ENCODE peak calls at places on chromosomes 7 and 10, in six cellular contexts. Q is neural progenitor cell, M is cardiac fibroblast, A is bronchial epithelial cell, Y is omental fat pad, J is AG04450. I is an unnamed sample.

GRCh38 chr10:129404091-129404490 is 63.0 kb upstream of the MGMT start:
- DNase-seq in Q (no peak), M (no peak), A (no peak), Y (no peak), J (no peak), I (no peak)

GRCh38 chr10:33116293-33116697 is 158.3 kb upstream of the ITGB1 start:
- DNase-seq in Q (peak), M (peak), A (no peak), Y (no peak), J (no peak), I (no peak)

GRCh38 chr10:20596065-20596760 is 300.9 kb downstream of the NEBL start:
- DNase-seq in Q (no peak), M (peak), A (peak), Y (no peak), J (no peak), I (no peak)

GRCh38 chr7:43764039-43764789 is 5.7 kb downstream of the BLVRA start:
- DNase-seq in Q (no peak), M (peak), A (peak), Y (peak), J (no peak), I (no peak)

GRCh38 chr10:44989621-44990301 is 11.0 kb upstream of the ZNF22 start:
- DNase-seq in Q (no peak), M (no peak), A (no peak), Y (no peak), J (no peak), I (no peak)

GRCh38 chr7:6615853-6616555 is 594 bp downstream of the ZNF853 start:
- DNase-seq in Q (peak), M (no peak), A (no peak), Y (no peak), J (no peak), I (no peak)

GRCh38 chr10:127320176-127320575 is 123.8 kb upstream of the INSYN2A start:
- DNase-seq in Q (no peak), M (no peak), A (no peak), Y (no peak), J (no peak), I (no peak)

GRCh38 chr7:44050121-44050914 is 5.8 kb downstream of the DBNL start:
- DNase-seq in Q (no peak), M (no peak), A (no peak), Y (no peak), J (no peak), I (no peak)

GRCh38 chr7:51230723-51231122 is 85.9 kb downstream of the COBL start:
- DNase-seq in Q (no peak), M (no peak), A (no peak), Y (no peak), J (no peak), I (no peak)

GRCh38 chr10:101614957-101615759 is 27.0 kb downstream of the DPCD start:
- DNase-seq in Q (peak), M (no peak), A (no peak), Y (no peak), J (no peak), I (no peak)

GRCh38 chr10:123331438-123331837 is 177.2 kb downstream of the BUB3 start:
- DNase-seq in Q (no peak), M (peak), A (peak), Y (no peak), J (no peak), I (no peak)

GRCh38 chr10:6310977-6311376 is 108.2 kb downstream of the PFKFB3 start:
- DNase-seq in Q (no peak), M (no peak), A (no peak), Y (no peak), J (no peak), I (no peak)

GRCh38 chr7:22860784-22861482 is 38.3 kb upstream of the TOMM7 start:
- DNase-seq in Q (peak), M (peak), A (no peak), Y (no peak), J (no peak), I (no peak)

GRCh38 chr10:132096223-132096622 is 30.5 kb downstream of the JAKMIP3 start:
- DNase-seq in Q (no peak), M (peak), A (peak), Y (no peak), J (no peak), I (no peak)

GRCh38 chr10:6721964-6722615 is 142.0 kb upstream of the PRKCQ start:
- DNase-seq in Q (no peak), M (peak), A (peak), Y (no peak), J (peak), I (no peak)

GRCh38 chr10:10903620-10904019 is 114.1 kb upstream of the CELF2 start:
- DNase-seq in Q (no peak), M (no peak), A (no peak), Y (no peak), J (no peak), I (no peak)

GRCh38 chr10:3484306-3485187 is 300.5 kb downstream of the KLF6 start:
- DNase-seq in Q (no peak), M (peak), A (no peak), Y (no peak), J (no peak), I (no peak)

GRCh38 chr10:63083904-63084689 is 49.0 kb upstream of the NRBF2 start:
- DNase-seq in Q (peak), M (peak), A (peak), Y (no peak), J (peak), I (no peak)

GRCh38 chr10:113273151-113273876 is 279.5 kb upstream of the HABP2 start:
- DNase-seq in Q (peak), M (no peak), A (no peak), Y (no peak), J (no peak), I (no peak)

GRCh38 chr10:110651044-110651958 is 7.2 kb downstream of the RBM20 start:
- DNase-seq in Q (no peak), M (peak), A (no peak), Y (no peak), J (peak), I (no peak)

GRCh38 chr7:143331179-143331825 is 15.4 kb downstream of the CLCN1 start:
- DNase-seq in Q (no peak), M (peak), A (peak), Y (no peak), J (peak), I (no peak)

GRCh38 chr7:85237721-85238120 is 50.9 kb upstream of the SEMA3D start:
- DNase-seq in Q (no peak), M (no peak), A (no peak), Y (no peak), J (peak), I (no peak)

GRCh38 chr7:106504620-106505019 is 156.3 kb downstream of the CCDC71L start:
- DNase-seq in Q (no peak), M (peak), A (no peak), Y (no peak), J (no peak), I (no peak)

GRCh38 chr10:98408799-98409198 is 6.2 kb downstream of the PYROXD2 start:
- DNase-seq in Q (no peak), M (no peak), A (no peak), Y (no peak), J (no peak), I (no peak)

GRCh38 chr7:8129323-8129659 is 132.7 kb downstream of the ICA1 start:
- DNase-seq in Q (no peak), M (no peak), A (no peak), Y (no peak), J (no peak), I (no peak)

GRCh38 chr10:128268015-128268722 is 141.9 kb upstream of the MKI67 start:
- DNase-seq in Q (peak), M (peak), A (no peak), Y (no peak), J (no peak), I (peak)

GRCh38 chr10:72803119-72803505 is 90.4 kb upstream of the OIT3 start:
- DNase-seq in Q (no peak), M (no peak), A (no peak), Y (no peak), J (no peak), I (no peak)

GRCh38 chr10:12640026-12640425 is 290.7 kb downstream of the CAMK1D start:
- DNase-seq in Q (no peak), M (no peak), A (no peak), Y (no peak), J (no peak), I (no peak)

GRCh38 chr7:127359011-127359410 is 33.5 kb downstream of the ZNF800 start:
- DNase-seq in Q (no peak), M (no peak), A (no peak), Y (no peak), J (no peak), I (no peak)

GRCh38 chr7:14507617-14508016 is 394.9 kb downstream of the DGKB start:
- DNase-seq in Q (no peak), M (peak), A (peak), Y (no peak), J (no peak), I (no peak)

GRCh38 chr10:114012650-114013049 is 31.0 kb upstream of the ADRB1 start:
- DNase-seq in Q (no peak), M (no peak), A (no peak), Y (no peak), J (no peak), I (no peak)

GRCh38 chr10:1268856-1269255 is 212.7 kb downstream of the WDR37 start:
- DNase-seq in Q (no peak), M (no peak), A (no peak), Y (no peak), J (no peak), I (no peak)

GRCh38 chr10:36671607-36672006 is 453.8 kb upstream of the ANKRD30A start:
- DNase-seq in Q (no peak), M (peak), A (peak), Y (no peak), J (no peak), I (no peak)

GRCh38 chr7:86733783-86734182 is 90.1 kb downstream of the GRM3 start:
- DNase-seq in Q (peak), M (peak), A (peak), Y (no peak), J (no peak), I (no peak)

GRCh38 chr7:23474829-23475578 is 4.7 kb upstream of the IGF2BP3 start:
- DNase-seq in Q (no peak), M (peak), A (no peak), Y (no peak), J (no peak), I (no peak)

GRCh38 chr10:79445708-79446450 is 455 bp upstream of the ZCCHC24 start:
- DNase-seq in Q (peak), M (peak), A (peak), Y (peak), J (peak), I (peak)

GRCh38 chr10:71838264-71839211 is 12.5 kb downstream of the PSAP start:
- DNase-seq in Q (no peak), M (peak), A (peak), Y (no peak), J (no peak), I (no peak)

GRCh38 chr7:127393370-127394058 is 1.0 kb upstream of the ZNF800 start:
- DNase-seq in Q (peak), M (no peak), A (no peak), Y (no peak), J (no peak), I (peak)

GRCh38 chr10:61271127-61271780 is 181.9 kb downstream of the TMEM26 start:
- DNase-seq in Q (no peak), M (peak), A (peak), Y (no peak), J (peak), I (no peak)
- TF ChIP-seq CTCF in Q (peak), M (peak), A (peak), Y (no peak), J (peak), I (no peak)

DNA sequence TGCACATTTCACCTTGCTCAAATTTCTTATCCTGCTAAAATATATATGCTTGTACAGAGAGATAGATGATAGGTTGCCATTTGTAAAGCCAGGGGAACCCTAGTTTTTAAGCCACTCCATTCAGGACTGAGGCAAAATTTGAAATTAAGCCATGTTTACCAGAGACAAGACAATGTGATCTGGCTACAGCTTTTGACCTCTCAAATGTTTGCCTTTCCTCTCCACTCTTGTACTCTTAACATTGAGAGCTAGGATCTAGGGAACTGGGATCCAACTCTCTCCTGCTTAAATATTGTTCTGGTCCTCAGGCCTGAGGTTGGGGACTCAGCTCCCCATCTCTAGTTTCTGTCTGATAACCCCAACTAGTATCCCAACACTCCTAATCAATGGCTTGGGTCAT is 15.9 kb downstream of the HYAL4 start:
- DNase-seq in Q (no peak), M (no peak), A (no peak), Y (no peak), J (no peak), I (no peak)
- TF ChIP-seq CTCF in Q (no peak), M (no peak), A (no peak), Y (no peak), J (no peak), I (no peak)

GRCh38 chr10:100158044-100158805 is 27.6 kb downstream of the ERLIN1 start:
- DNase-seq in Q (no peak), M (no peak), A (peak), Y (no peak), J (no peak), I (no peak)
- TF ChIP-seq CTCF in Q (no peak), M (no peak), A (no peak), Y (no peak), J (no peak), I (no peak)

GRCh38 chr7:12524794-12525386 is 45.6 kb upstream of the SCIN start:
- DNase-seq in Q (peak), M (peak), A (peak), Y (no peak), J (peak), I (no peak)
- TF ChIP-seq CTCF in Q (peak), M (peak), A (peak), Y (no peak), J (peak), I (peak)

DNA sequence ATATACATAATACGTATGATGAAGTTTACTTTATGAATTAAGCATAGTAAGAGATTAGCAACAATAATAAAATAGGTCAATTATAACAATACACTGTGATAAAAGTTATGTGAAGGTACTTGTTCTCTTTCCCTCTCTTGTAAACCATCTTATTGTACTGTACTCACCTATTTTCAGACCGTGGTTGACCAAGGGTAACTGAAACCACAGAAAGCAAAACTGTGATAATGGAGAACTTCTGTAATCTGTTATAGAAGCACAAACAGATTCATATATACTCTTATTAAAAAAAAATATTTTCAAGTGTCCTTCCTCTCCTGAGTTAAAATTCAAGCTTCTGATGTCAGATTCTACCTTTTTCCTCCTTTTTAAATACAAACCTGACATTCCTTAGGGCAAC is 1247.8 kb upstream of the SORCS1 start:
- DNase-seq in Q (no peak), M (no peak), A (no peak), Y (no peak), J (no peak), I (no peak)
- TF ChIP-seq CTCF in Q (no peak), M (no peak), A (no peak), Y (no peak), J (no peak), I (no peak)

I was measured in mesothelial cell of epicardium.